ENCODE peak calls at places on chromosomes 3 and 15, in six cellular contexts. P is activated T-helper 1 cell treated with anti-CD3 and anti-CD28 coated beads, Interleukin-2, amount 50 U/mL, for 16 hours; F is activated CD8-positive, alpha-beta memory T cell treated with anti-CD3 and anti-CD28 coated beads for 4 hours; T is mesothelial cell of epicardium; I is H54; L is stimulated activated CD8-positive, alpha-beta memory T cell treated with anti-CD3 and anti-CD28 coated beads, Interleukin-15, amount 100 ng/mL, for 24 hours. N is an unnamed sample.

GRCh38 chr3:133717424-133717823 is 28.8 kb upstream of the TF start:
- DNase-seq in F (no peak), T (no peak), I (no peak), P (no peak), L (no peak), N (no peak)

GRCh38 chr3:139827833-139828232 is 107.2 kb upstream of the CLSTN2 start:
- DNase-seq in I (no peak), P (no peak), T (no peak), F (no peak), L (no peak), N (no peak)

GRCh38 chr3:100210777-100211145 is 50.0 kb upstream of the TBC1D23 start:
- DNase-seq in L (no peak), P (no peak), T (no peak), F (no peak), I (no peak), N (no peak)

GRCh38 chr3:86748015-86748414 is 242.9 kb downstream of the VGLL3 start:
- DNase-seq in F (no peak), T (no peak), P (no peak), L (no peak), I (no peak), N (no peak)

GRCh38 chr3:64039273-64039672 is 16.0 kb upstream of the PSMD6 start:
- DNase-seq in P (no peak), L (no peak), I (no peak), T (no peak), F (no peak), N (no peak)

GRCh38 chr15:64096486-64097431 is 977 bp downstream of the SNX1 start:
- DNase-seq in P (no peak), T (no peak), I (no peak), L (no peak), F (no peak), N (no peak)

GRCh38 chr3:51057111-51057510 is 328.0 kb upstream of the MANF start:
- DNase-seq in I (no peak), F (no peak), T (no peak), P (no peak), L (no peak), N (no peak)

GRCh38 chr3:198028718-198029117 is 68.7 kb downstream of the LMLN start:
- DNase-seq in I (no peak), F (no peak), L (no peak), T (no peak), P (no peak), N (no peak)

GRCh38 chr3:20622304-20622703 is 436.3 kb upstream of the SGO1 start:
- DNase-seq in L (no peak), P (no peak), I (peak), T (no peak), F (no peak), N (no peak)